ENCODE peak calls at places on chromosome 6, in five cellular contexts. G is fibroblast of pulmonary artery, J is endodermal cell, Q is neural crest cell, U is left ventricle myocardium inferior. L is an unnamed sample.

GRCh38 chr6:161107779-161108380 is 116.3 kb downstream of the MAP3K4 start:
- DNase-seq in U (no peak), G (no peak), Q (no peak), J (no peak), L (no peak)

GRCh38 chr6:111793711-111794111 is 79.5 kb downstream of the FYN start:
- DNase-seq in G (no peak), J (no peak), Q (no peak), U (no peak), L (no peak)

GRCh38 chr6:109347779-109348178 is 34.5 kb downstream of the CD164 start:
- DNase-seq in U (no peak), Q (no peak), J (no peak), G (no peak), L (no peak)

GRCh38 chr6:20877008-20877937 is 343.0 kb downstream of the CDKAL1 start:
- DNase-seq in Q (no peak), U (no peak), J (no peak), G (peak; percentile 85), L (peak; percentile 95)

GRCh38 chr6:163415176-163415619 is 680 bp downstream of the QKI start:
- DNase-seq in Q (peak; percentile 20), G (no peak), J (peak; percentile 76), U (no peak), L (no peak)

GRCh38 chr6:142903806-142904205 is 41.2 kb downstream of the HIVEP2 start:
- DNase-seq in G (peak; percentile 24), U (no peak), J (no peak), Q (no peak), L (no peak)

GRCh38 chr6:135983720-135984343 is 132.3 kb downstream of the PDE7B start:
- DNase-seq in J (no peak), Q (no peak), U (no peak), G (peak; percentile 60), L (no peak)

GRCh38 chr6:37538107-37538506 is 38.4 kb upstream of the CCDC167 start:
- DNase-seq in U (no peak), J (peak; percentile 86), Q (no peak), G (no peak), L (peak; percentile 79)

GRCh38 chr6:144351741-144352140 is 66.6 kb downstream of the UTRN start:
- DNase-seq in Q (no peak), G (no peak), U (no peak), J (no peak), L (no peak)

GRCh38 chr6:42095776-42096541 is 45.6 kb downstream of the TAF8 start:
- DNase-seq in Q (no peak), U (no peak), J (peak; percentile 71), G (no peak), L (no peak)
- TF ChIP-seq CTCF in Q (peak; percentile 17), U (no peak), J (peak; percentile 61), G (no peak), L (no peak)

GRCh38 chr6:85677243-85677956 is 34.7 kb upstream of the SYNCRIP start:
- DNase-seq in G (peak; percentile 59), U (no peak), Q (no peak), J (no peak), L (no peak)
- TF ChIP-seq CTCF in G (peak; percentile 25), U (peak; percentile 38), Q (peak; percentile 47), J (peak; percentile 44), L (no peak)

GRCh38 chr6:112881828-112882227 is 534.7 kb downstream of the RFPL4B start:
- DNase-seq in G (no peak), U (no peak), Q (no peak), J (no peak), L (no peak)

GRCh38 chr6:112879920-112880413 is 532.8 kb downstream of the RFPL4B start:
- DNase-seq in U (peak; percentile 13), Q (peak; percentile 43), G (no peak), J (peak; percentile 98), L (peak; percentile 78)

GRCh38 chr6:112881027-112881426 is 533.9 kb downstream of the RFPL4B start:
- DNase-seq in J (no peak), U (no peak), Q (no peak), G (peak; percentile 65), L (no peak)

GRCh38 chr6:112882381-112882780 is 535.3 kb downstream of the RFPL4B start:
- DNase-seq in J (no peak), U (no peak), Q (no peak), G (peak; percentile 30), L (no peak)

GRCh38 chr6:112877134-112878100 is 530.3 kb downstream of the RFPL4B start:
- DNase-seq in J (no peak), U (no peak), G (peak; percentile 94), Q (no peak), L (no peak)
- TF ChIP-seq CTCF in J (no peak), U (no peak), G (peak; percentile 33), Q (no peak), L (no peak)

DNA sequence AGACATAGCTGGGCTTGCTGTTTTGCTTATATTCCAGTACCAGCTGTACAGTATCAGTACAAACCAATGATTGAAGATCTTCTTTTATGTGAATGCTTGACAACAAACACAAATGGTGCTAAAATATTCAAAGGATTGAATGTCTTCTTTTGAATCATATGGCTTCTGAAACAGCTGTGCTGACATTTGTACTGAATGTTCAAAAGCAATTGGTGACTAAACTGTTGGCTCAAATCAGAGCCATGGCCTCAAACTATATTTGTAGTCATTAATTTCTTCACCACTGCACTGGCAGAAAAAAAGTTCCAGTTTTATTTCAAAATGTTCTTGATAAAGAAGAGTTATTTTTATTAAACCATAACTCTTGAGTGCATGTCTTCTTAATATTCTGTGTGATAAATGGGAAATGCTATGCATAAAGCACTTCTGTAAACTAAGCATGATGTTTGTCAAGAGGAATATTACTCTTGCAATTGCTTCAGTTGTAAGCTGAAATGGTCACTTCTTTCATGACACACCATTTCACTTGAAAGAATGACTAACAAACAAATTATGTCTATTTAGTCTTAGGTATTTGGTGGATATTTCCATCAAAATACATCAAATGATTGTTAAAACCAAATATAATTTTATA is 45.9 kb upstream of the CENPW start:
- DNase-seq in J (no peak), Q (no peak), G (no peak), U (no peak), L (no peak)
- TF ChIP-seq CTCF in J (no peak), Q (no peak), G (no peak), U (no peak), L (no peak)

GRCh38 chr6:53320964-53321363 is 27.8 kb downstream of the ELOVL5 start:
- DNase-seq in U (no peak), J (no peak), G (no peak), Q (no peak), L (no peak)
- TF ChIP-seq CTCF in U (no peak), J (no peak), G (no peak), Q (no peak), L (no peak)

L was measured in Calu3.